ENCODE peak calls at places on chromosomes 4 and X, in five cellular contexts. I is endothelial cell of umbilical vein, D is A549, W is H1, H is K562. Q is an unnamed sample.

GRCh38 chr4:53653484-53654053 is 62.3 kb upstream of the LNX1 start:
- DNase-seq in H (no peak), I (peak; percentile 8), D (no peak), W (no peak), Q (no peak)

GRCh38 chr4:107825072-107825789 is 499 bp downstream of the SGMS2 start:
- DNase-seq in I (peak; percentile 65), H (no peak), W (no peak), D (peak; percentile 33), Q (peak; percentile 48)

GRCh38 chr4:185809517-185810071 is 2.4 kb downstream of the SORBS2 start:
- DNase-seq in I (no peak), H (no peak), D (no peak), W (no peak), Q (no peak)

GRCh38 chrX:45669715-45670360 is 469.2 kb upstream of the DIPK2B start:
- DNase-seq in I (no peak), W (no peak), D (no peak), H (no peak), Q (no peak)

GRCh38 chr4:82128355-82128754 is 245.4 kb downstream of the HNRNPD start:
- DNase-seq in H (no peak), W (no peak), D (no peak), I (no peak), Q (no peak)

GRCh38 chrX:119669424-119670037 is 23.4 kb downstream of the SEPTIN6 start:
- DNase-seq in H (no peak), I (peak; percentile 68), W (no peak), D (no peak), Q (no peak)

GRCh38 chr4:2402941-2403340 is 15.5 kb downstream of the ZFYVE28 start:
- DNase-seq in D (no peak), W (no peak), H (no peak), I (peak; percentile 53), Q (no peak)

GRCh38 chr4:166153539-166153938 is 280.5 kb downstream of the TLL1 start:
- DNase-seq in W (no peak), H (no peak), I (no peak), D (no peak), Q (no peak)

GRCh38 chr4:1566838-1567518 is 117.1 kb downstream of the FAM53A start:
- DNase-seq in W (no peak), I (no peak), D (no peak), H (no peak), Q (peak; percentile 30)

GRCh38 chrX:39960219-39960618 is 137.5 kb downstream of the BCOR start:
- DNase-seq in H (no peak), W (no peak), I (no peak), D (no peak), Q (no peak)

GRCh38 chrX:17846045-17846444 is 15.1 kb downstream of the RAI2 start:
- DNase-seq in I (no peak), D (no peak), H (no peak), W (no peak), Q (no peak)

GRCh38 chr4:17232575-17233253 is 279.2 kb downstream of the QDPR start:
- DNase-seq in D (no peak), I (peak; percentile 39), W (no peak), H (no peak), Q (no peak)

GRCh38 chr4:25862411-25863346 is at the start of gene SEL1L3:
- DNase-seq in D (peak; percentile 14), H (peak; percentile 92), I (no peak), W (peak; percentile 23), Q (peak; percentile 70)

GRCh38 chr4:5162909-5163508 is 111.7 kb downstream of the STK32B start:
- DNase-seq in H (no peak), W (no peak), D (no peak), I (no peak), Q (no peak)

GRCh38 chr4:176277162-176277904 is 8.3 kb upstream of the ASB5 start:
- DNase-seq in H (peak; percentile 36), I (peak; percentile 44), W (peak; percentile 17), D (peak; percentile 55), Q (peak; percentile 65)

DNA sequence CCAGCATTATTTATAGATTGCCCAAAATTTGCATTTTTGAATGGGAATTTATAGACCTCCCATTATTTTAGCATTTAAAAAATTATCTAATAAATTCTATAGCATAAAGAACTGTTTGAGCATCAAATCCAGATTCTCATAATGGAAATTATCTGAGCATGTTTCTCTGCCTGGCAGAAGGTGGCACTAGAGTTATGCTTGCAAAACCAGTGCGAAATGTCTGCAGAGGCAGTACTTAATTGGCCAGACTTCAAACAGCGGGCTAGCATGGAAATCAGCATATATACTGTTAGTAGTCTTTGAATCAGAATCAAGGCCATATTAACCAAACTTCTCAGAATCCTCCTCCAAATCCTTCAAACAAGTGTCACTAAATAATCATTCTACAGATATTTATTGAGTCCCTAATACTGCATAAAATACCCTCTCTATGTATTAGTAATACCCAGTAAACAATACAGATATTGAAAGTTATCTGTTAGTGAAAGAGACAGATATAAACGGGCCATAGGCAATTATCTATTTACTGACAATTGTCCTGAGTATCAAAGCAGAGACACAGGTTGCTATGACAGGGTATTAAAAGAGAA is 78.7 kb upstream of the DCLK2 start:
- DNase-seq in D (peak; percentile 36), W (no peak), I (peak; percentile 70), H (no peak), Q (no peak)
- TF ChIP-seq JUN in D (no peak), W (no peak), I (no peak), H (no peak), Q (no peak)

GRCh38 chr4:119302073-119302832 is 19.7 kb downstream of the FABP2 start:
- DNase-seq in W (no peak), H (no peak), D (no peak), I (no peak), Q (no peak)

GRCh38 chr4:119297795-119298194 is 24.1 kb downstream of the FABP2 start:
- DNase-seq in H (no peak), D (no peak), I (no peak), W (no peak), Q (no peak)

GRCh38 chr4:119300388-119301131 is 21.4 kb downstream of the FABP2 start:
- DNase-seq in I (peak; percentile 89), H (peak; percentile 77), W (peak; percentile 79), D (peak; percentile 66), Q (peak; percentile 93)

GRCh38 chr4:119299221-119300071 is 22.5 kb downstream of the FABP2 start:
- DNase-seq in W (no peak), I (peak; percentile 56), H (peak; percentile 10), D (no peak), Q (no peak)

GRCh38 chr4:119300072-119300387 is 21.9 kb downstream of the FABP2 start:
- DNase-seq in D (peak; percentile 10), I (peak; percentile 68), H (peak; percentile 29), W (no peak), Q (peak; percentile 14)
- TF ChIP-seq JUN in D (no peak), I (no peak), H (no peak), W (no peak), Q (no peak)

DNA sequence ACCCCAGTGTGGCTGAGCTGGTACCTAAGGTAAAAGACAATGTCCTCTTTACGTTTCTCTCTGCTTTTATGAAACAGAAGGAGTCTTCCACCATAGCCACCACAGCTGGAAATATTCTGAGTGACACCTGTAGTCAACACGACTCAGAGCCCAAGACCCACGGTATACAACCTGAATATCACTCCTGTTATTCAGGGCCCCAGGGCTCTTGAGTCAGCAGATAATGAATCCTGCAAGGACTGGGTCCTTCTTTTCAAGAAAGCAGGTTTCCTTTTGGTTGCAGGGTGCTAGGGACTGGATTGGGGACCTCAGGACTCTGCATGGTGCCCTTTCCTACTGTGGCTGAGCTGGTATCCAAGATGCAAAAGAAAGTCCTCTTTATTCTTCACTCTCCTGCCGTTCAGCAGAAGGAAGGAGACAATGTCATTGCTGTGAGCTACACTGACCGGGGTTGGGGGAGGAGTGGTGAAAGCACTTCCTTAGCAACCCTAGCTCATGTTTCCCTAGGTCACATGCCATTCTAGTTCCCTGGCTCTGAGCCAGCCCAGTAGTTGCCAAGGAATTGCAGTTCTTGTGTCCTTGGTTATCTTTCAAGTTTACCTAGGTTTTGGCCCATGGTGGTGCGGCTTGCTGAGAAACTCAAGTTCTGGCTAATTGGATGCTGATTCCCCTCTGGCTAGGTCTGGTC is 23.7 kb upstream of the UNC5C start:
- DNase-seq in I (peak; percentile 77), D (no peak), W (no peak), H (no peak), Q (no peak)
- TF ChIP-seq JUN in I (no peak), D (no peak), W (no peak), H (no peak), Q (no peak)

DNA sequence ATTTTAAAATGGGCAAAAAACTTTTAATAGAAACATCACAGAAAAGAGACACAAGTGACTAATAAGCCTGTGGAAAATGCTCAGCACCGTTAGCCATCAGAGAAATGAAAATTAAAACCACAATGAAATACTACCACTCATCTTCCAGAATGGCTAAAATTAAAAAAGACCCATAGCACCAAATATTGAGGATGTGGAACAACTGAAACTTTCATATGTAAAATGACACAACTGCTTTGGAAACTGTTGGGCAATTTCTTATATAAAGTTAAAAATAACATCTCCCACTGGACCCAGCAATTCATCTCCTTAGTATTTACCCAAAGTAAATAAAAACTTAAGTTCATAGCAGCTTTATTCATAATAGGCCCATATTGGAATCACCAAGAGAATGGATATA is 94.2 kb downstream of the TENM3 start:
- DNase-seq in W (no peak), H (no peak), I (no peak), D (no peak), Q (no peak)
- TF ChIP-seq JUN in W (no peak), H (no peak), I (no peak), D (no peak), Q (no peak)

GRCh38 chrX:8067754-8068469 is 103.2 kb downstream of the VCX2 start:
- DNase-seq in H (no peak), I (no peak), W (no peak), D (no peak), Q (no peak)
- TF ChIP-seq JUN in H (no peak), I (no peak), W (no peak), D (no peak), Q (no peak)

GRCh38 chrX:70508296-70508911 is 63.8 kb downstream of the DLG3 start:
- DNase-seq in H (no peak), W (no peak), D (no peak), I (peak; percentile 55), Q (no peak)
- TF ChIP-seq JUN in H (no peak), W (no peak), D (no peak), I (no peak), Q (no peak)

GRCh38 chr4:184593461-184593860 is 55.8 kb downstream of the CASP3 start:
- DNase-seq in D (no peak), I (no peak), H (no peak), W (no peak), Q (no peak)
- TF ChIP-seq JUN in D (no peak), I (no peak), H (no peak), W (no peak), Q (no peak)

Q was measured in WTC11.